ENCODE peak calls at places on chromosomes 1 and 21, in nine cellular contexts. One of them, this sample, is unnamed.

GRCh38 chr1:40792036-40792435 is 8.4 kb downstream of the KCNQ4 start:
- DNase-seq in ELF-1: no peak
- DNase-seq in NCI-H1417: no peak
- DNase-seq in NAMALWA: no peak
- DNase-seq in ecto neural progenitor cell: no peak
- DNase-seq in stimulated activated CD4-positive, alpha-beta T cell treated with anti-CD3 and anti-CD28 coated beads, Interleukin-4, amount 100 ng/mL, for 24 hours: no peak
- DNase-seq in activated T-cell treated with anti-CD3 and anti-CD28 coated beads, Interleukin-2, amount 50 U/mL, for 1 hour: no peak
- DNase-seq in IMR-90: no peak
- DNase-seq in frontal cortex: no peak
- DNase-seq in this sample: peak

GRCh38 chr1:202158810-202159533 is 1.4 kb downstream of the PTPN7 start:
- DNase-seq in frontal cortex: no peak
- DNase-seq in NAMALWA: peak
- DNase-seq in IMR-90: no peak
- DNase-seq in stimulated activated CD4-positive, alpha-beta T cell treated with anti-CD3 and anti-CD28 coated beads, Interleukin-4, amount 100 ng/mL, for 24 hours: peak
- DNase-seq in ecto neural progenitor cell: no peak
- DNase-seq in activated T-cell treated with anti-CD3 and anti-CD28 coated beads, Interleukin-2, amount 50 U/mL, for 1 hour: peak
- DNase-seq in ELF-1: no peak
- DNase-seq in NCI-H1417: no peak
- DNase-seq in this sample: no peak

GRCh38 chr1:219669556-219669955 is 56.7 kb upstream of the ZC3H11B start:
- DNase-seq in ELF-1: no peak
- DNase-seq in NAMALWA: no peak
- DNase-seq in frontal cortex: no peak
- DNase-seq in ecto neural progenitor cell: no peak
- DNase-seq in IMR-90: no peak
- DNase-seq in stimulated activated CD4-positive, alpha-beta T cell treated with anti-CD3 and anti-CD28 coated beads, Interleukin-4, amount 100 ng/mL, for 24 hours: no peak
- DNase-seq in NCI-H1417: no peak
- DNase-seq in activated T-cell treated with anti-CD3 and anti-CD28 coated beads, Interleukin-2, amount 50 U/mL, for 1 hour: no peak
- DNase-seq in this sample: no peak

GRCh38 chr1:155645648-155646047 is 35.6 kb downstream of the MSTO1 start:
- DNase-seq in NCI-H1417: no peak
- DNase-seq in NAMALWA: no peak
- DNase-seq in IMR-90: no peak
- DNase-seq in frontal cortex: no peak
- DNase-seq in ELF-1: no peak
- DNase-seq in activated T-cell treated with anti-CD3 and anti-CD28 coated beads, Interleukin-2, amount 50 U/mL, for 1 hour: no peak
- DNase-seq in stimulated activated CD4-positive, alpha-beta T cell treated with anti-CD3 and anti-CD28 coated beads, Interleukin-4, amount 100 ng/mL, for 24 hours: no peak
- DNase-seq in ecto neural progenitor cell: no peak
- DNase-seq in this sample: no peak

GRCh38 chr1:197911172-197911856 is 5.9 kb upstream of the LHX9 start:
- DNase-seq in ELF-1: peak
- DNase-seq in ecto neural progenitor cell: peak
- DNase-seq in IMR-90: no peak
- DNase-seq in NCI-H1417: peak
- DNase-seq in activated T-cell treated with anti-CD3 and anti-CD28 coated beads, Interleukin-2, amount 50 U/mL, for 1 hour: peak
- DNase-seq in stimulated activated CD4-positive, alpha-beta T cell treated with anti-CD3 and anti-CD28 coated beads, Interleukin-4, amount 100 ng/mL, for 24 hours: peak
- DNase-seq in NAMALWA: no peak
- DNase-seq in frontal cortex: no peak
- DNase-seq in this sample: peak

GRCh38 chr1:245825128-245825901 is 670.5 kb downstream of the KIF26B start:
- DNase-seq in ecto neural progenitor cell: no peak
- DNase-seq in NAMALWA: no peak
- DNase-seq in IMR-90: peak
- DNase-seq in ELF-1: peak
- DNase-seq in activated T-cell treated with anti-CD3 and anti-CD28 coated beads, Interleukin-2, amount 50 U/mL, for 1 hour: no peak
- DNase-seq in stimulated activated CD4-positive, alpha-beta T cell treated with anti-CD3 and anti-CD28 coated beads, Interleukin-4, amount 100 ng/mL, for 24 hours: no peak
- DNase-seq in frontal cortex: peak
- DNase-seq in NCI-H1417: no peak
- DNase-seq in this sample: no peak

GRCh38 chr1:12604114-12604874 is 13.7 kb downstream of the DHRS3 start:
- DNase-seq in ecto neural progenitor cell: no peak
- DNase-seq in NAMALWA: no peak
- DNase-seq in frontal cortex: no peak
- DNase-seq in NCI-H1417: peak
- DNase-seq in stimulated activated CD4-positive, alpha-beta T cell treated with anti-CD3 and anti-CD28 coated beads, Interleukin-4, amount 100 ng/mL, for 24 hours: peak
- DNase-seq in IMR-90: peak
- DNase-seq in activated T-cell treated with anti-CD3 and anti-CD28 coated beads, Interleukin-2, amount 50 U/mL, for 1 hour: peak
- DNase-seq in ELF-1: peak
- DNase-seq in this sample: no peak

GRCh38 chr1:76868154-76868882 is 1.0 kb downstream of the ST6GALNAC5 start:
- DNase-seq in frontal cortex: peak
- DNase-seq in ecto neural progenitor cell: peak
- DNase-seq in IMR-90: peak
- DNase-seq in activated T-cell treated with anti-CD3 and anti-CD28 coated beads, Interleukin-2, amount 50 U/mL, for 1 hour: no peak
- DNase-seq in NCI-H1417: peak
- DNase-seq in stimulated activated CD4-positive, alpha-beta T cell treated with anti-CD3 and anti-CD28 coated beads, Interleukin-4, amount 100 ng/mL, for 24 hours: no peak
- DNase-seq in NAMALWA: no peak
- DNase-seq in ELF-1: peak
- DNase-seq in this sample: peak

GRCh38 chr1:119743308-119743707 is 25.4 kb downstream of the HMGCS2 start:
- DNase-seq in ELF-1: no peak
- DNase-seq in activated T-cell treated with anti-CD3 and anti-CD28 coated beads, Interleukin-2, amount 50 U/mL, for 1 hour: no peak
- DNase-seq in NAMALWA: peak
- DNase-seq in NCI-H1417: peak
- DNase-seq in IMR-90: no peak
- DNase-seq in ecto neural progenitor cell: no peak
- DNase-seq in stimulated activated CD4-positive, alpha-beta T cell treated with anti-CD3 and anti-CD28 coated beads, Interleukin-4, amount 100 ng/mL, for 24 hours: no peak
- DNase-seq in frontal cortex: no peak
- DNase-seq in this sample: no peak

GRCh38 chr1:151620286-151620685 is 8.4 kb downstream of the SNX27 start:
- DNase-seq in ELF-1: no peak
- DNase-seq in activated T-cell treated with anti-CD3 and anti-CD28 coated beads, Interleukin-2, amount 50 U/mL, for 1 hour: no peak
- DNase-seq in NCI-H1417: no peak
- DNase-seq in IMR-90: peak
- DNase-seq in ecto neural progenitor cell: no peak
- DNase-seq in NAMALWA: no peak
- DNase-seq in stimulated activated CD4-positive, alpha-beta T cell treated with anti-CD3 and anti-CD28 coated beads, Interleukin-4, amount 100 ng/mL, for 24 hours: no peak
- DNase-seq in frontal cortex: no peak
- DNase-seq in this sample: no peak

GRCh38 chr1:152926091-152926490 is 17.7 kb downstream of the IVL start:
- DNase-seq in ELF-1: no peak
- DNase-seq in IMR-90: peak
- DNase-seq in NCI-H1417: peak
- DNase-seq in stimulated activated CD4-positive, alpha-beta T cell treated with anti-CD3 and anti-CD28 coated beads, Interleukin-4, amount 100 ng/mL, for 24 hours: no peak
- DNase-seq in frontal cortex: no peak
- DNase-seq in ecto neural progenitor cell: no peak
- DNase-seq in NAMALWA: peak
- DNase-seq in activated T-cell treated with anti-CD3 and anti-CD28 coated beads, Interleukin-2, amount 50 U/mL, for 1 hour: no peak
- DNase-seq in this sample: no peak

GRCh38 chr21:45409466-45410150 is 4.6 kb downstream of the COL18A1 start:
- DNase-seq in ELF-1: peak
- DNase-seq in frontal cortex: no peak
- DNase-seq in stimulated activated CD4-positive, alpha-beta T cell treated with anti-CD3 and anti-CD28 coated beads, Interleukin-4, amount 100 ng/mL, for 24 hours: no peak
- DNase-seq in activated T-cell treated with anti-CD3 and anti-CD28 coated beads, Interleukin-2, amount 50 U/mL, for 1 hour: no peak
- DNase-seq in ecto neural progenitor cell: no peak
- DNase-seq in IMR-90: no peak
- DNase-seq in NCI-H1417: no peak
- DNase-seq in NAMALWA: no peak
- DNase-seq in this sample: no peak

GRCh38 chr1:240170806-240171205 is 79.1 kb downstream of the FMN2 start:
- DNase-seq in ELF-1: no peak
- DNase-seq in activated T-cell treated with anti-CD3 and anti-CD28 coated beads, Interleukin-2, amount 50 U/mL, for 1 hour: no peak
- DNase-seq in IMR-90: no peak
- DNase-seq in ecto neural progenitor cell: no peak
- DNase-seq in NAMALWA: no peak
- DNase-seq in NCI-H1417: no peak
- DNase-seq in frontal cortex: no peak
- DNase-seq in stimulated activated CD4-positive, alpha-beta T cell treated with anti-CD3 and anti-CD28 coated beads, Interleukin-4, amount 100 ng/mL, for 24 hours: no peak
- DNase-seq in this sample: no peak

GRCh38 chr1:199859525-199859924 is 168.0 kb upstream of the NR5A2 start:
- DNase-seq in ELF-1: no peak
- DNase-seq in NCI-H1417: peak
- DNase-seq in ecto neural progenitor cell: no peak
- DNase-seq in stimulated activated CD4-positive, alpha-beta T cell treated with anti-CD3 and anti-CD28 coated beads, Interleukin-4, amount 100 ng/mL, for 24 hours: no peak
- DNase-seq in IMR-90: peak
- DNase-seq in NAMALWA: peak
- DNase-seq in frontal cortex: peak
- DNase-seq in activated T-cell treated with anti-CD3 and anti-CD28 coated beads, Interleukin-2, amount 50 U/mL, for 1 hour: no peak
- DNase-seq in this sample: no peak

GRCh38 chr1:177629526-177629925 is 340.3 kb downstream of the SEC16B start:
- DNase-seq in stimulated activated CD4-positive, alpha-beta T cell treated with anti-CD3 and anti-CD28 coated beads, Interleukin-4, amount 100 ng/mL, for 24 hours: no peak
- DNase-seq in ecto neural progenitor cell: no peak
- DNase-seq in frontal cortex: no peak
- DNase-seq in IMR-90: peak
- DNase-seq in ELF-1: no peak
- DNase-seq in NCI-H1417: no peak
- DNase-seq in NAMALWA: no peak
- DNase-seq in activated T-cell treated with anti-CD3 and anti-CD28 coated beads, Interleukin-2, amount 50 U/mL, for 1 hour: no peak
- DNase-seq in this sample: no peak

This sample was measured in glutamatergic neuron.